ENCODE peak calls at places on chromosome 12, in four cellular contexts. V is mucosa of gallbladder; C is upper lobe of right lung; J is stimulated activated CD4-positive, alpha-beta T cell treated with anti-CD3 and anti-CD28 coated beads, Interleukin-15, amount 100 ng/mL, for 24 hours. B is an unnamed sample.

GRCh38 chr12:5085896-5086295 is 42.2 kb downstream of the KCNA5 start:
- DNase-seq in C (no peak), V (no peak), J (no peak), B (no peak)

GRCh38 chr12:81859521-81859920 is 100.4 kb upstream of the PPFIA2 start:
- DNase-seq in V (peak; percentile 30), J (no peak), C (no peak), B (no peak)

GRCh38 chr12:23525450-23526072 is 423.9 kb downstream of the SOX5 start:
- DNase-seq in J (no peak), V (no peak), C (no peak), B (no peak)

GRCh38 chr12:76137611-76138010 is 53.1 kb upstream of the NAP1L1 start:
- DNase-seq in C (no peak), V (no peak), J (no peak), B (no peak)

GRCh38 chr12:76863811-76864210 is 15.0 kb downstream of the CSRP2 start:
- DNase-seq in J (no peak), C (no peak), V (no peak), B (no peak)

GRCh38 chr12:128178551-128178950 is 88.4 kb upstream of the TMEM132C start:
- DNase-seq in V (no peak), J (no peak), C (no peak), B (no peak)

GRCh38 chr12:6141048-6141447 is 16.6 kb upstream of the VWF start:
- DNase-seq in C (peak; percentile 60), V (peak; percentile 29), J (peak; percentile 59), B (no peak)

GRCh38 chr12:107019546-107019945 is 32.6 kb upstream of the MTERF2 start:
- DNase-seq in J (no peak), C (no peak), V (no peak), B (no peak)

GRCh38 chr12:666766-667308 is 3.6 kb upstream of the NINJ2 start:
- DNase-seq in J (peak; percentile 59), V (no peak), C (no peak), B (no peak)

GRCh38 chr12:87982208-87982607 is 47.0 kb downstream of the C12orf50 start:
- DNase-seq in V (no peak), J (no peak), C (no peak), B (no peak)

GRCh38 chr12:92289611-92290010 is 144.0 kb upstream of the BTG1 start:
- DNase-seq in V (no peak), C (no peak), J (no peak), B (no peak)

GRCh38 chr12:68350753-68351152 is 18.6 kb upstream of the MDM1 start:
- DNase-seq in J (no peak), C (no peak), V (no peak), B (no peak)

GRCh38 chr12:41034686-41035085 is 153.4 kb upstream of the PDZRN4 start:
- DNase-seq in V (no peak), J (no peak), C (no peak), B (no peak)

GRCh38 chr12:23493690-23494101 is 455.8 kb downstream of the SOX5 start:
- DNase-seq in C (no peak), V (no peak), J (no peak), B (no peak)

GRCh38 chr12:11773889-11774677 is 124.6 kb downstream of the ETV6 start:
- DNase-seq in J (no peak), C (peak; percentile 67), V (no peak), B (no peak)

GRCh38 chr12:56628671-56629458 is 1.3 kb downstream of the BAZ2A start:
- DNase-seq in C (peak; percentile 82), J (peak; percentile 78), V (peak; percentile 50), B (peak; percentile 85)

GRCh38 chr12:110531741-110532333 is 29.7 kb downstream of the RAD9B start:
- DNase-seq in J (no peak), V (no peak), C (no peak), B (no peak)

GRCh38 chr12:78764913-78765312 is 99.7 kb upstream of the SYT1 start:
- DNase-seq in J (no peak), C (no peak), V (no peak), B (no peak)

GRCh38 chr12:114215766-114216165 is 190.2 kb downstream of the TBX5 start:
- DNase-seq in J (no peak), C (no peak), V (no peak), B (no peak)

GRCh38 chr12:6145584-6145983 is 21.1 kb upstream of the VWF start:
- DNase-seq in C (no peak), J (no peak), V (no peak), B (no peak)

GRCh38 chr12:58916153-58916709 is 4.1 kb downstream of the LRIG3 start:
- DNase-seq in V (no peak), J (no peak), C (no peak), B (no peak)

GRCh38 chr12:58364389-58365086 is 423.2 kb downstream of the ATP23 start:
- DNase-seq in V (no peak), C (no peak), J (no peak), B (no peak)

GRCh38 chr12:2691001-2691339 is 103.8 kb upstream of the FKBP4 start:
- DNase-seq in J (peak; percentile 74), C (no peak), V (no peak), B (peak; percentile 74)

GRCh38 chr12:30989754-30990153 is 63.2 kb downstream of the TSPAN11 start:
- DNase-seq in V (peak; percentile 19), J (peak; percentile 27), C (no peak), B (no peak)

GRCh38 chr12:5377997-5378596 is 53.8 kb upstream of the NTF3 start:
- DNase-seq in C (no peak), J (no peak), V (no peak), B (no peak)

GRCh38 chr12:49533331-49533730 is 5.5 kb upstream of the KCNH3 start:
- DNase-seq in C (no peak), V (no peak), J (no peak), B (no peak)

GRCh38 chr12:98058838-98059237 is 456.6 kb upstream of the TMPO start:
- DNase-seq in C (no peak), J (no peak), V (no peak), B (no peak)

GRCh38 chr12:85188609-85189008 is 91.4 kb upstream of the ALX1 start:
- DNase-seq in C (no peak), J (no peak), V (no peak), B (no peak)

GRCh38 chr12:26265606-26266005 is 70.2 kb downstream of the SSPN start:
- DNase-seq in J (no peak), V (no peak), C (no peak), B (no peak)

GRCh38 chr12:25864287-25864686 is 94.2 kb upstream of the RASSF8 start:
- DNase-seq in C (no peak), V (no peak), J (no peak), B (no peak)

B was measured in kidney.